ENCODE peak calls at places on chromosomes 3 and 15, in six cellular contexts. O is GM13977, A is psoas muscle, J is foreskin fibroblast, H is lower leg skin, I is A549. M is an unnamed sample.

GRCh38 chr3:73299184-73299691 is 237.8 kb downstream of the EBLN2 start:
- DNase-seq in O (no peak), A (no peak), J (no peak), H (no peak), I (no peak), M (no peak)

GRCh38 chr3:183822631-183823030 is 2.7 kb downstream of the MAP6D1 start:
- DNase-seq in O (no peak), A (no peak), J (no peak), H (peak), I (no peak), M (no peak)

GRCh38 chr15:65980824-65981456 is 111.6 kb downstream of the RAB11A start:
- DNase-seq in O (peak), A (peak), J (peak), H (no peak), I (peak), M (no peak)

GRCh38 chr15:66706840-66707239 is 4.8 kb downstream of the SMAD6 start:
- DNase-seq in O (no peak), A (no peak), J (no peak), H (no peak), I (no peak), M (no peak)

GRCh38 chr3:160951677-160952487 is 153.3 kb downstream of the B3GALNT1 start:
- DNase-seq in O (no peak), A (no peak), J (no peak), H (no peak), I (no peak), M (no peak)

GRCh38 chr3:171790898-171791694 is 19.2 kb downstream of the PLD1 start:
- DNase-seq in O (no peak), A (no peak), J (peak), H (no peak), I (no peak), M (no peak)

GRCh38 chr15:73993211-73993994 is 1.1 kb upstream of the PML start:
- DNase-seq in O (no peak), A (no peak), J (no peak), H (peak), I (no peak), M (no peak)

GRCh38 chr15:91289324-91289723 is 189.3 kb downstream of the SV2B start:
- DNase-seq in O (no peak), A (no peak), J (no peak), H (no peak), I (no peak), M (no peak)

GRCh38 chr3:127197300-127198150 is 4.6 kb downstream of the PRR23E start:
- DNase-seq in O (no peak), A (peak), J (no peak), H (no peak), I (no peak), M (no peak)

GRCh38 chr3:24485511-24485910 is 9.1 kb downstream of the THRB start:
- DNase-seq in O (no peak), A (no peak), J (no peak), H (no peak), I (no peak), M (no peak)

GRCh38 chr3:53614307-53614706 is 119.9 kb downstream of the CACNA1D start:
- DNase-seq in O (no peak), A (no peak), J (no peak), H (no peak), I (no peak), M (no peak)

GRCh38 chr3:125220681-125221429 is 8.3 kb upstream of the SLC12A8 start:
- DNase-seq in O (no peak), A (no peak), J (peak), H (no peak), I (no peak), M (no peak)

GRCh38 chr15:65885668-65886218 is 16.5 kb downstream of the RAB11A start:
- DNase-seq in O (no peak), A (no peak), J (no peak), H (no peak), I (no peak), M (no peak)

GRCh38 chr3:189096092-189096491 is 75.7 kb upstream of the TPRG1 start:
- DNase-seq in O (no peak), A (no peak), J (no peak), H (no peak), I (no peak), M (no peak)

GRCh38 chr15:74529911-74530310 is 11.1 kb upstream of the ARID3B start:
- DNase-seq in O (no peak), A (no peak), J (peak), H (no peak), I (no peak), M (no peak)

GRCh38 chr15:89406756-89407650 is 72.4 kb upstream of the POLG start:
- DNase-seq in O (no peak), A (no peak), J (peak), H (no peak), I (no peak), M (no peak)

GRCh38 chr15:57662802-57663201 is 43.7 kb upstream of the POLR2M start:
- DNase-seq in O (no peak), A (no peak), J (peak), H (no peak), I (no peak), M (no peak)

GRCh38 chr15:75751116-75751875 is 38.6 kb upstream of the CSPG4 start:
- DNase-seq in O (no peak), A (no peak), J (no peak), H (peak), I (no peak), M (no peak)

GRCh38 chr3:877001-877400 is 215.8 kb upstream of the CNTN6 start:
- DNase-seq in O (no peak), A (no peak), J (no peak), H (no peak), I (no peak), M (no peak)

GRCh38 chr3:39185959-39186691 is 6.3 kb downstream of the XIRP1 start:
- DNase-seq in O (no peak), A (no peak), J (no peak), H (no peak), I (no peak), M (no peak)

GRCh38 chr3:119227064-119227850 is 13.4 kb downstream of the B4GALT4 start:
- DNase-seq in O (no peak), A (no peak), J (peak), H (no peak), I (no peak), M (no peak)

GRCh38 chr3:24161841-24162240 is 216.8 kb downstream of the NR1D2 start:
- DNase-seq in O (no peak), A (no peak), J (no peak), H (no peak), I (no peak), M (no peak)

GRCh38 chr3:156749244-156749643 is 74.9 kb downstream of the TIPARP start:
- DNase-seq in O (no peak), A (no peak), J (peak), H (no peak), I (no peak), M (no peak)

GRCh38 chr3:178406206-178406605 is 130.0 kb upstream of the KCNMB2 start:
- DNase-seq in O (no peak), A (no peak), J (no peak), H (no peak), I (no peak), M (no peak)

GRCh38 chr3:38117748-38118420 is 19.0 kb downstream of the ACAA1 start:
- DNase-seq in O (peak), A (peak), J (peak), H (peak), I (peak), M (no peak)

GRCh38 chr3:188584162-188584529 is 430.2 kb downstream of the LPP start:
- DNase-seq in O (no peak), A (no peak), J (peak), H (no peak), I (no peak), M (no peak)

GRCh38 chr15:65796610-65797012 is 4.5 kb upstream of the DENND4A start:
- DNase-seq in O (no peak), A (no peak), J (peak), H (no peak), I (peak), M (no peak)

GRCh38 chr3:152968388-152969024 is 133.6 kb downstream of the P2RY1 start:
- DNase-seq in O (no peak), A (no peak), J (peak), H (no peak), I (no peak), M (no peak)

GRCh38 chr3:158742861-158743260 is 10.6 kb upstream of the RARRES1 start:
- DNase-seq in O (no peak), A (no peak), J (peak), H (no peak), I (no peak), M (no peak)

GRCh38 chr15:56736308-56736707 is 3.0 kb upstream of the ZNF280D start:
- DNase-seq in O (no peak), A (no peak), J (peak), H (no peak), I (no peak), M (no peak)

GRCh38 chr15:43096411-43096810 is 9.4 kb downstream of the UBR1 start:
- DNase-seq in O (no peak), A (no peak), J (no peak), H (no peak), I (no peak), M (no peak)

GRCh38 chr3:54837964-54838363 is 89.9 kb downstream of the LRTM1 start:
- DNase-seq in O (no peak), A (no peak), J (peak), H (no peak), I (no peak), M (no peak)
- TF ChIP-seq CTCF in O (no peak), A (no peak), J (peak), H (no peak), I (no peak), M (peak)

DNA sequence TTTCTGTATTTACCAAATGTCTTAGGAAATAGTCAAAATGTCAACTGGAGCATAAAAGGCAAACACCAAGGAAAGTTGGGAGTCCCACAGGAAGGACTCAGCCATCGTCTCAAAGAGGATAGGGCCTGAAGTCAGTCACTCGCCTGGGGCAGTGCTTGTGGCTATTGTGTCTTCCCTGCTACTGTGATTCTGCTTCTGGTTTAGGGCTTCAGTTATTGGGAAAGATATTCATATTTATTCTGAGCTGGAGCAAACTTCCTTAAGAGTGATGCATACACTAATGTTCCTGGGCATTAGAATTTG is 118.1 kb downstream of the EDEM1 start:
- DNase-seq in O (no peak), A (no peak), J (no peak), H (no peak), I (no peak), M (no peak)
- TF ChIP-seq CTCF in O (no peak), A (no peak), J (no peak), H (no peak), I (peak), M (no peak)

DNA sequence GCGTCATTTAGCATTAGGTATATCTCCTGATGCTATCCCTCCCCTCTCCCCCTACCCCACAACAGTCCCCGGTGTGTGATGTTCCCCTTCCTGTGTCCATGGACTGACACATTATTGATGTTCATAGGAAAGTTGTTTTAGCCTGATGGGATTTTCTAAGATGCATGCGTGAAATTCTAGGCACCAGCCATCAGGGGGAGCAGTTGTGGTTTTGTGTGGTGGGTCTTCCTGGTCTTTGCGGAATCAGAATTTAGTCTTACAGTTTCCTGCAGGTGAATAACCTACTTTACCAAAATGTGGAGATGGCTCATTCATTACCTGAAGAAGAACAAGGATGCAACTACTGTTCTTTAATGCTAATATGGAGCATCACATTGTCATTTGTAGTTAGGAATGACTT is 455.0 kb upstream of the THBS1 start:
- DNase-seq in O (peak), A (no peak), J (peak), H (no peak), I (peak), M (no peak)
- TF ChIP-seq CTCF in O (peak), A (no peak), J (peak), H (no peak), I (peak), M (peak)

GRCh38 chr3:195863121-195864061 is 45.0 kb downstream of the TNK2 start:
- DNase-seq in O (peak), A (peak), J (peak), H (peak), I (peak), M (no peak)
- TF ChIP-seq CTCF in O (peak), A (peak), J (peak), H (no peak), I (peak), M (peak)

GRCh38 chr3:134838599-134838998 is 43.5 kb downstream of the EPHB1 start:
- DNase-seq in O (no peak), A (no peak), J (no peak), H (no peak), I (no peak), M (no peak)
- TF ChIP-seq CTCF in O (peak), A (peak), J (peak), H (no peak), I (peak), M (peak)

DNA sequence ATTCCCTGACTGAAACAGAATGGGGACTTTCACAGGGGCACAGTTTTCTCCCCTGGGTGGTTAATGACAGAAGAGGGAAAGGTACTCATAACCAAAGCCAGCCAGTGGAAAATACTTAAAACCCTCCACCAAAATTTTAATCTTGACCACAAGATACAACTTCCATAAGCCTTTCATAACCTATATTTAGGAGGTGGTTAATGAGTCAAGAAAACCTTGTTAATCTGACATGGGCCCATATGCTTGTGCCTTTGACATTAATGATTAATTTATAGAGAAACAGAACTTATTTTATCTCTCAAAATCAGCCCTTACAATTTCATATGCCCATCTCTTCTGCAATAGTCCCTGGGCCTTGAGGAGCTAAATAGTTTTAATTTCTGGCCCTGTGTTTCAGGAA is 31.2 kb downstream of the IQCF6 start:
- DNase-seq in O (no peak), A (no peak), J (no peak), H (no peak), I (no peak), M (no peak)
- TF ChIP-seq CTCF in O (no peak), A (no peak), J (no peak), H (no peak), I (no peak), M (no peak)

GRCh38 chr3:123295901-123296250 is 94.1 kb downstream of the SEC22A start:
- DNase-seq in O (no peak), A (peak), J (no peak), H (no peak), I (no peak), M (no peak)

GRCh38 chr3:123296261-123296660 is 94.5 kb downstream of the SEC22A start:
- DNase-seq in O (no peak), A (no peak), J (no peak), H (no peak), I (no peak), M (no peak)

GRCh38 chr3:123296836-123297626 is 95.3 kb downstream of the SEC22A start:
- DNase-seq in O (no peak), A (peak), J (no peak), H (no peak), I (no peak), M (no peak)

GRCh38 chr3:123298903-123299302 is 97.2 kb downstream of the SEC22A start:
- DNase-seq in O (no peak), A (no peak), J (peak), H (no peak), I (peak), M (no peak)

GRCh38 chr3:123297627-123297899 is 95.8 kb downstream of the SEC22A start:
- DNase-seq in O (no peak), A (no peak), J (no peak), H (no peak), I (no peak), M (no peak)
- TF ChIP-seq CTCF in O (no peak), A (no peak), J (no peak), H (no peak), I (no peak), M (no peak)

GRCh38 chr3:138282836-138283235 is 46.8 kb downstream of the NME9 start:
- DNase-seq in O (no peak), A (no peak), J (no peak), H (no peak), I (no peak), M (no peak)

GRCh38 chr3:138284079-138284478 is 45.6 kb downstream of the NME9 start:
- DNase-seq in O (no peak), A (no peak), J (no peak), H (no peak), I (no peak), M (no peak)

GRCh38 chr3:138289260-138289659 is 40.4 kb downstream of the NME9 start:
- DNase-seq in O (no peak), A (no peak), J (no peak), H (no peak), I (no peak), M (no peak)

GRCh38 chr3:138281561-138281960 is 48.1 kb downstream of the NME9 start:
- DNase-seq in O (no peak), A (no peak), J (no peak), H (no peak), I (no peak), M (no peak)

DNA sequence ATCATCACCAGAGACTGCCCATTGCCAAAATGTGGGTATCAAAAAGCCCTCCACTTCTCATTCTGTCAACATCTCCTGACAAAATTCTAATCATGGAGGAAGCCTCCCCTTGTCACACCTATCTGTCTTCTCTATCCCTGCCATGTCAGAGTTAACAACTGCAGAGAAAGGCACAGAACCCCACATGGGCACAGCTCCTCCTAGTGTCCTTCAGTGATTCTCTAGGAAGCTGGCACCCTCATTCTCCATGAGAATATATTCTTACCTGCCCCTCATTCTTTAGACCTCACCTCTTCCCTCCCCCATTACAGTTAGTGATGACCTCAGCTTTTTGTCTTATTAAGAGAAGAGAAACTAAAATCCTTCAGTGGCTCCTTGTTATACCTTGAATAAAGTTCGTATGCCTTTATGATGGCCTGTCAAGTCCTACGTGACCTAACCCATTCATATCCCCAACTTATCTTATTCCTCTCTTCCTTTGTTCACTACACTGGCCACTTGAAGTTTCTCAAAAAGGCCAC is 44.6 kb downstream of the NME9 start:
- DNase-seq in O (no peak), A (no peak), J (no peak), H (no peak), I (no peak), M (no peak)
- TF ChIP-seq CTCF in O (peak), A (no peak), J (peak), H (no peak), I (no peak), M (no peak)

M was measured in type B pancreatic cell.